ENCODE peak calls at places on chromosomes 5 and 9, in five cellular contexts. N is WERI-Rb-1, S is NCI-H1092, C is neural crest cell, F is A172. P is an unnamed sample.

GRCh38 chr9:127539982-127540663 is 72.0 kb upstream of the STXBP1 start:
- DNase-seq in N (no peak), S (no peak), C (no peak), F (no peak), P (no peak)

GRCh38 chr5:111132731-111133435 is 40.7 kb downstream of the WDR36 start:
- DNase-seq in N (no peak), S (no peak), C (no peak), F (no peak), P (no peak)

GRCh38 chr5:141680751-141681201 is 1.3 kb downstream of the ARAP3 start:
- DNase-seq in N (peak), S (no peak), C (peak), F (peak), P (peak)

GRCh38 chr5:74122175-74122574 is 496.2 kb downstream of the ARHGEF28 start:
- DNase-seq in N (no peak), S (no peak), C (no peak), F (no peak), P (no peak)

GRCh38 chr5:154712518-154713437 is 42.4 kb upstream of the LARP1 start:
- DNase-seq in N (no peak), S (peak), C (no peak), F (peak), P (no peak)

GRCh38 chr9:103661663-103662062 is 432.4 kb upstream of the SMC2 start:
- DNase-seq in N (no peak), S (no peak), C (no peak), F (peak), P (no peak)

GRCh38 chr9:129273941-129274709 is 96.1 kb upstream of the IER5L start:
- DNase-seq in N (no peak), S (no peak), C (no peak), F (no peak), P (no peak)

GRCh38 chr9:87260171-87260570 is 237.5 kb upstream of the DAPK1 start:
- DNase-seq in N (no peak), S (no peak), C (no peak), F (no peak), P (no peak)

GRCh38 chr9:75997196-75997595 is 106.7 kb downstream of the PCSK5 start:
- DNase-seq in N (no peak), S (no peak), C (no peak), F (no peak), P (no peak)

GRCh38 chr5:137072376-137073174 is 426.6 kb downstream of the SPOCK1 start:
- DNase-seq in N (no peak), S (no peak), C (no peak), F (peak), P (no peak)

GRCh38 chr5:179321206-179321987 is 23.9 kb downstream of the ADAMTS2 start:
- DNase-seq in N (no peak), S (no peak), C (no peak), F (no peak), P (no peak)

GRCh38 chr5:23721336-23721735 is 213.9 kb downstream of the PRDM9 start:
- DNase-seq in N (no peak), S (no peak), C (no peak), F (no peak), P (no peak)

GRCh38 chr9:84705128-84705527 is 35.6 kb downstream of the NTRK2 start:
- DNase-seq in N (no peak), S (no peak), C (no peak), F (no peak), P (no peak)

GRCh38 chr5:122187426-122187825 is 58.1 kb downstream of the ZNF474 start:
- DNase-seq in N (no peak), S (no peak), C (no peak), F (peak), P (no peak)

GRCh38 chr5:2895876-2896275 is 144.4 kb upstream of the IRX2 start:
- DNase-seq in N (no peak), S (no peak), C (no peak), F (no peak), P (no peak)

GRCh38 chr5:132405646-132406045 is 36.1 kb downstream of the SLC22A5 start:
- DNase-seq in N (no peak), S (no peak), C (no peak), F (no peak), P (no peak)

GRCh38 chr9:19994296-19994695 is 205.5 kb upstream of the SLC24A2 start:
- DNase-seq in N (no peak), S (no peak), C (no peak), F (peak), P (no peak)

GRCh38 chr5:96997265-96997859 is 61.5 kb downstream of the LNPEP start:
- DNase-seq in N (peak), S (no peak), C (no peak), F (peak), P (peak)

GRCh38 chr5:177447066-177447610 is 524 bp downstream of the PRR7 start:
- DNase-seq in N (peak), S (peak), C (peak), F (peak), P (peak)

GRCh38 chr5:88484367-88484766 is 215.7 kb upstream of the TMEM161B start:
- DNase-seq in N (no peak), S (no peak), C (no peak), F (no peak), P (no peak)

GRCh38 chr5:170783498-170784247 is at the start of gene GABRP:
- DNase-seq in N (no peak), S (no peak), C (no peak), F (no peak), P (no peak)

GRCh38 chr5:175434800-175435199 is 9.2 kb downstream of the DRD1 start:
- DNase-seq in N (no peak), S (no peak), C (no peak), F (no peak), P (no peak)

GRCh38 chr5:12467799-12468198 is 563.6 kb upstream of the CTNND2 start:
- DNase-seq in N (no peak), S (no peak), C (no peak), F (no peak), P (no peak)

GRCh38 chr5:53515988-53516387 is 35.6 kb downstream of the FST start:
- DNase-seq in N (no peak), S (no peak), C (no peak), F (peak), P (no peak)

GRCh38 chr5:133668458-133668857 is 56.1 kb upstream of the FSTL4 start:
- DNase-seq in N (no peak), S (no peak), C (no peak), F (no peak), P (no peak)

GRCh38 chr5:123088031-123088805 is 823 bp upstream of the PRDM6 start:
- DNase-seq in N (no peak), S (no peak), C (peak), F (no peak), P (no peak)

GRCh38 chr5:135195267-135195603 is 161.2 kb upstream of the PITX1 start:
- DNase-seq in N (no peak), S (no peak), C (no peak), F (no peak), P (no peak)

GRCh38 chr5:98767563-98767962 is 5.9 kb upstream of the RGMB start:
- DNase-seq in N (no peak), S (no peak), C (no peak), F (no peak), P (peak)